ENCODE peak calls at places on chromosomes 2 and 18, in six cellular contexts. H, P, O, V, W and Z are unnamed samples.

GRCh38 chr2:42809876-42810125 is 17.4 kb upstream of the HAAO start:
- DNase-seq in V (peak; percentile 82), W (peak; percentile 97), P (peak; percentile 94), O (peak; percentile 52), H (peak; percentile 86), Z (peak; percentile 73)

GRCh38 chr2:219636144-219636915 is 8.9 kb downstream of the SLC4A3 start:
- DNase-seq in H (no peak), O (no peak), P (no peak), W (peak; percentile 18), V (no peak), Z (no peak)

GRCh38 chr2:181370126-181370525 is 87.1 kb upstream of the ITGA4 start:
- DNase-seq in H (no peak), W (no peak), V (no peak), P (no peak), O (no peak), Z (no peak)

GRCh38 chr2:112031916-112032582 is 23.0 kb upstream of the TMEM87B start:
- DNase-seq in H (peak; percentile 30), V (peak; percentile 66), W (no peak), P (peak; percentile 47), O (no peak), Z (no peak)

GRCh38 chr2:44040365-44040764 is 44.6 kb upstream of the LRPPRC start:
- DNase-seq in H (no peak), O (no peak), W (no peak), V (no peak), P (no peak), Z (no peak)

GRCh38 chr18:79378416-79379250 is 17.1 kb upstream of the NFATC1 start:
- DNase-seq in W (peak; percentile 67), O (no peak), P (peak; percentile 87), V (peak; percentile 37), H (peak; percentile 92), Z (peak; percentile 76)

GRCh38 chr18:44793685-44794084 is 113.0 kb downstream of the SETBP1 start:
- DNase-seq in V (no peak), P (no peak), H (no peak), O (no peak), W (no peak), Z (no peak)

GRCh38 chr2:133642831-133643230 is 74.6 kb upstream of the NCKAP5 start:
- DNase-seq in W (no peak), V (peak; percentile 19), O (no peak), P (peak; percentile 49), H (no peak), Z (no peak)

GRCh38 chr2:18311413-18311812 is 249.0 kb downstream of the RDH14 start:
- DNase-seq in W (no peak), H (no peak), P (peak; percentile 82), O (no peak), V (no peak), Z (peak; percentile 73)

GRCh38 chr2:128798502-128799283 is 480.0 kb upstream of the HS6ST1 start:
- DNase-seq in O (no peak), H (no peak), P (no peak), V (peak; percentile 52), W (no peak), Z (no peak)

GRCh38 chr2:24105816-24106215 is 17.3 kb downstream of the PFN4 start:
- DNase-seq in O (no peak), H (no peak), P (peak; percentile 40), V (no peak), W (no peak), Z (no peak)

GRCh38 chr2:101893676-101894381 is 97.9 kb upstream of the IL1R2 start:
- DNase-seq in H (peak; percentile 91), P (peak; percentile 35), O (no peak), V (no peak), W (no peak), Z (no peak)

GRCh38 chr2:16154501-16155280 is 214.3 kb downstream of the MYCN start:
- DNase-seq in P (no peak), V (no peak), W (no peak), O (no peak), H (no peak), Z (no peak)

GRCh38 chr2:225630824-225631533 is 231.5 kb downstream of the NYAP2 start:
- DNase-seq in V (no peak), H (no peak), W (no peak), P (no peak), O (no peak), Z (no peak)

GRCh38 chr18:79933765-79934164 is 17.7 kb downstream of the SLC66A2 start:
- DNase-seq in H (peak; percentile 36), V (no peak), P (no peak), O (no peak), W (no peak), Z (peak; percentile 71)

GRCh38 chr2:72956936-72957335 is 39.6 kb downstream of the EMX1 start:
- DNase-seq in P (no peak), V (no peak), W (no peak), O (no peak), H (no peak), Z (no peak)

GRCh38 chr2:96897491-96898134 is 27.7 kb upstream of the SEMA4C start:
- DNase-seq in P (peak; percentile 44), V (no peak), H (no peak), W (no peak), O (no peak), Z (no peak)

GRCh38 chr18:79872852-79873444 is 75.2 kb downstream of the KCNG2 start:
- DNase-seq in P (no peak), V (no peak), W (no peak), O (no peak), H (no peak), Z (no peak)

GRCh38 chr18:71018816-71019215 is 730.0 kb downstream of the SOCS6 start:
- DNase-seq in H (no peak), P (no peak), V (no peak), O (no peak), W (no peak), Z (no peak)

GRCh38 chr2:96800762-96801463 is 15.2 kb upstream of the CNNM3 start:
- DNase-seq in W (peak; percentile 93), P (peak; percentile 60), O (no peak), H (peak; percentile 80), V (no peak), Z (peak; percentile 75)

GRCh38 chr2:136242687-136243277 is 124.8 kb upstream of the CXCR4 start:
- DNase-seq in P (peak; percentile 6), H (no peak), O (no peak), W (no peak), V (no peak), Z (no peak)

GRCh38 chr2:80549901-80550300 is 245.3 kb upstream of the LRRTM1 start:
- DNase-seq in P (no peak), H (no peak), W (no peak), O (no peak), V (no peak), Z (no peak)

GRCh38 chr2:118667964-118668363 is 179.5 kb downstream of the EN1 start:
- DNase-seq in P (peak; percentile 95), V (no peak), W (no peak), H (no peak), O (no peak), Z (peak; percentile 27)

GRCh38 chr18:56538756-56539155 is 99.6 kb downstream of the TXNL1 start:
- DNase-seq in V (no peak), P (peak; percentile 78), W (no peak), H (no peak), O (no peak), Z (no peak)

DNA sequence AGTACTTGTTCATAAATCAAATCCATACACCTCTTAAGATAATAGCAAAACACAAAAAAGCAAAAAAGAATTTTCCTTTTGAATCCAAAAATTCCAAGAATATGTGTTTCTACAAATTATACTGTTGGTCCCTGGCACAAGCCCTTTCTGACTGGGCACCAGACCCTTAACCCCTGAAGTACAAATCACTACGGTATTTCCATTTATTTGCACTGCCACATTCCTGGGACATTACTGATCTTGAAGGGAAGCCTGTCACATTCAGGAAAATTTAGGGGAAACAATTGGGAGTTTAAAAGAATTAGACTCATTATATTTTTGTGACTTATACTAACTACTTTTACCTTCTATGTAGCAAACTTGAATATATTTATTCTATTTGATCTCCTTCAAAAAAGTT is 98.8 kb downstream of the ZNF521 start:
- DNase-seq in V (no peak), W (no peak), P (peak; percentile 33), H (no peak), O (no peak), Z (peak; percentile 80)
- H3K9ac ChIP-seq in V (no peak overlapping the region), W (peak overlapping the region; percentile 19), P (no peak overlapping the region), H (no peak overlapping the region), O (no peak overlapping the region), Z (no peak overlapping the region)

DNA sequence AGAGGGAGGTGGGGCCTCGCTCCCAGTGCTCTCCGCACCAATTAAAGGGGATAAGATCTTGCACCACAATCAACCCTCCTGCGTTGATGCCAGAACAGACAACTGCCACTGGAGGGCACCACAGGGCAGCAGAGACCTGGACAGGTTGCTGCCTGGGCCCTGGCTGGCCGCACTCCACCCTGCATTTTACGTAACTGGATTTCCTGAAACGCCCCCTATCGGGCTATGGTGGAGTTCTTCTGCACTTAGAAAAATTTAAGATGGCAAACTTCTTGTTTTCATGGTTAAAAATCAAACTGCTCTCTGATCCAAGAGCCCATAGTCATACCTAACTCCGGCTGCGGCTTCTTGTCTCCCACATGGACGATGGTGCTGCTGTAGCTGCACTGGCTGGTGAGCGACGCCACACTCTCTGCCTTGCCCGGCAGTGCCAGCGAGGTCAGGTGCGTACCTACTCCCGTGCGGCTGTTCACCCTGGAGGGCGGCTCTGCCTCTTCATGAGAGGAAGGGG is 16.8 kb upstream of the HES6 start:
- DNase-seq in P (peak; percentile 70), O (peak; percentile 92), W (peak; percentile 95), H (peak; percentile 96), V (peak; percentile 88), Z (peak; percentile 91)
- TF ChIP-seq EZH2phosphoT487 in P (no peak), O (no peak), W (no peak), H (no peak), V (no peak), Z (no peak)

GRCh38 chr2:237594514-237594871 is 4.0 kb upstream of the RAB17 start:
- DNase-seq in O (no peak), V (no peak), H (no peak), P (no peak), W (no peak), Z (no peak)

GRCh38 chr2:237596856-237597679 is 6.5 kb upstream of the RAB17 start:
- DNase-seq in V (no peak), P (no peak), W (no peak), O (no peak), H (no peak), Z (no peak)

GRCh38 chr2:237597680-237598145 is 7.2 kb upstream of the RAB17 start:
- DNase-seq in O (no peak), V (no peak), H (no peak), P (no peak), W (no peak), Z (no peak)

GRCh38 chr2:237598468-237599208 is 8.1 kb upstream of the RAB17 start:
- DNase-seq in W (no peak), P (no peak), H (no peak), V (no peak), O (no peak), Z (no peak)

DNA sequence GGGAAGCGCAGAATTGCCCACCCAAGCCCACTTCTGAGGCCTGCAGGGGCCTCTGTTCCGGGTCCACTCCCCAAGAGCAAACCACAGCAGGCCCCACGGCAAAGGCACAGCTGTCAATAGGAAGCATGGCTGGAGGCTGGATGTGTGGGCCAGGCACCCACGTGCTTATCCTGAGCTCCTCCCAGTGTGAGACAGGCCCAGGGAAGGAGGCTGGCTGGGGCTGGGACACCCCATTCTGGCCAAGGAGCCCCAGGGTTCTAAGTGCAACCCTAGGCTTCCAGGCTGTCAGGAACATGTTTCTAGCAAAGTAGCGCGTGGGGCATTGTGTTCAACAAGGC is 6.0 kb upstream of the RAB17 start:
- DNase-seq in V (no peak), P (no peak), H (no peak), O (no peak), W (no peak), Z (no peak)
- H3K4me1 ChIP-seq in V (peaks cover 22% of the 10 kb centered on the region), P (peaks cover 8% of the 10 kb centered on the region), H (peaks cover 28% of the 10 kb centered on the region), O (peaks cover 16% of the 10 kb centered on the region), W (no peaks in the 10 kb centered on the region), Z (peaks cover 4% of the 10 kb centered on the region)

GRCh38 chr2:20267529-20267928 is 42.6 kb upstream of the SDC1 start:
- DNase-seq in W (no peak), V (no peak), H (no peak), P (no peak), O (no peak), Z (no peak)

GRCh38 chr2:20264629-20265028 is 39.7 kb upstream of the SDC1 start:
- DNase-seq in P (no peak), H (no peak), W (no peak), O (no peak), V (no peak), Z (no peak)
- H3K9ac ChIP-seq in P (no peak overlapping the region), H (no peak overlapping the region), W (no peak overlapping the region), O (no peak overlapping the region), V (no peak overlapping the region), Z (no peak overlapping the region)